ENCODE peak calls at places on chromosomes 2 and 18, in five cellular contexts. One of them, this sample, is unnamed.

GRCh38 chr2:175935289-175936181 is 66.5 kb downstream of the LNPK start:
- DNase-seq in HepG2: no peak
- DNase-seq in HCT116: no peak
- DNase-seq in GM12878: no peak
- DNase-seq in K562: no peak
- DNase-seq in this sample: no peak

GRCh38 chr2:24972315-24972958 is 682 bp upstream of the DNAJC27 start:
- DNase-seq in HCT116: peak
- DNase-seq in GM12878: peak
- DNase-seq in HepG2: peak
- DNase-seq in K562: no peak
- DNase-seq in this sample: no peak

GRCh38 chr2:23526114-23526513 is 141.1 kb downstream of the KLHL29 start:
- DNase-seq in HCT116: no peak
- DNase-seq in K562: no peak
- DNase-seq in GM12878: no peak
- DNase-seq in HepG2: no peak
- DNase-seq in this sample: no peak

GRCh38 chr2:96205888-96206287 is 2.7 kb downstream of the STARD7 start:
- DNase-seq in GM12878: no peak
- DNase-seq in HCT116: no peak
- DNase-seq in K562: no peak
- DNase-seq in HepG2: no peak
- DNase-seq in this sample: no peak

GRCh38 chr2:168538534-168538933 is 82.5 kb downstream of the CERS6 start:
- DNase-seq in HCT116: no peak
- DNase-seq in GM12878: no peak
- DNase-seq in K562: no peak
- DNase-seq in HepG2: no peak
- DNase-seq in this sample: no peak

GRCh38 chr2:230798769-230799399 is 65.9 kb upstream of the ITM2C start:
- DNase-seq in GM12878: no peak
- DNase-seq in K562: peak
- DNase-seq in HepG2: peak
- DNase-seq in HCT116: no peak
- DNase-seq in this sample: no peak

GRCh38 chr18:66226782-66227181 is 377.1 kb downstream of the CDH19 start:
- DNase-seq in GM12878: no peak
- DNase-seq in HepG2: no peak
- DNase-seq in K562: no peak
- DNase-seq in HCT116: no peak
- DNase-seq in this sample: no peak

GRCh38 chr18:48820483-48821250 is 130.1 kb downstream of the SMAD7 start:
- DNase-seq in HepG2: no peak
- DNase-seq in HCT116: no peak
- DNase-seq in GM12878: peak
- DNase-seq in K562: no peak
- DNase-seq in this sample: peak

GRCh38 chr2:175929850-175930249 is 72.2 kb downstream of the LNPK start:
- DNase-seq in K562: no peak
- DNase-seq in HCT116: no peak
- DNase-seq in GM12878: no peak
- DNase-seq in HepG2: no peak
- DNase-seq in this sample: no peak

GRCh38 chr2:182117203-182117602 is 131.6 kb downstream of the PPP1R1C start:
- DNase-seq in HepG2: no peak
- DNase-seq in K562: no peak
- DNase-seq in HCT116: no peak
- DNase-seq in GM12878: no peak
- DNase-seq in this sample: no peak

GRCh38 chr2:133271105-133271504 is 297.2 kb downstream of the NCKAP5 start:
- DNase-seq in HepG2: no peak
- DNase-seq in HCT116: no peak
- DNase-seq in GM12878: no peak
- DNase-seq in K562: no peak
- DNase-seq in this sample: no peak

GRCh38 chr18:54612237-54612636 is 21.2 kb downstream of the DYNAP start:
- DNase-seq in K562: no peak
- DNase-seq in GM12878: no peak
- DNase-seq in HCT116: no peak
- DNase-seq in HepG2: no peak
- DNase-seq in this sample: no peak

GRCh38 chr2:230418341-230419016 is 2.5 kb downstream of the SP100 start:
- DNase-seq in K562: peak
- DNase-seq in HepG2: no peak
- DNase-seq in GM12878: no peak
- DNase-seq in HCT116: no peak
- DNase-seq in this sample: no peak

GRCh38 chr2:196617430-196617829 is 22.1 kb upstream of the CCDC150 start:
- DNase-seq in HCT116: no peak
- DNase-seq in HepG2: no peak
- DNase-seq in K562: no peak
- DNase-seq in GM12878: no peak
- DNase-seq in this sample: no peak

GRCh38 chr18:76935722-76936337 is 113.5 kb downstream of the ZNF236 start:
- DNase-seq in K562: no peak
- DNase-seq in GM12878: no peak
- DNase-seq in HCT116: no peak
- DNase-seq in HepG2: no peak
- DNase-seq in this sample: no peak

GRCh38 chr2:108612514-108613183 is 78.4 kb downstream of the LIMS1 start:
- DNase-seq in K562: peak
- DNase-seq in HepG2: no peak
- DNase-seq in HCT116: no peak
- DNase-seq in GM12878: peak
- DNase-seq in this sample: no peak

GRCh38 chr18:51731070-51731469 is 533.6 kb upstream of the MEX3C start:
- DNase-seq in GM12878: no peak
- DNase-seq in K562: no peak
- DNase-seq in HepG2: no peak
- DNase-seq in HCT116: no peak
- DNase-seq in this sample: no peak

GRCh38 chr2:6800553-6800952 is 65.2 kb downstream of the CMPK2 start:
- DNase-seq in HepG2: peak
- DNase-seq in HCT116: no peak
- DNase-seq in GM12878: no peak
- DNase-seq in K562: no peak
- DNase-seq in this sample: no peak

GRCh38 chr2:70957838-70958237 is 20.6 kb upstream of the ANKRD53 start:
- DNase-seq in HCT116: no peak
- DNase-seq in HepG2: no peak
- DNase-seq in GM12878: no peak
- DNase-seq in K562: no peak
- DNase-seq in this sample: no peak

GRCh38 chr2:232789067-232789466 is 12.7 kb upstream of the KCNJ13 start:
- DNase-seq in HCT116: no peak
- DNase-seq in GM12878: no peak
- DNase-seq in K562: no peak
- DNase-seq in HepG2: no peak
- DNase-seq in this sample: no peak
- TF ChIP-seq ATF3 in HCT116: no peak
- TF ChIP-seq ATF3 in GM12878: no peak
- TF ChIP-seq ATF3 in K562: no peak
- TF ChIP-seq ATF3 in HepG2: no peak
- TF ChIP-seq ATF3 in this sample: no peak

GRCh38 chr18:63119647-63120046 is 199.9 kb downstream of the BCL2 start:
- DNase-seq in K562: no peak
- DNase-seq in HepG2: peak
- DNase-seq in HCT116: peak
- DNase-seq in GM12878: no peak
- DNase-seq in this sample: peak
- TF ChIP-seq ATF3 in K562: no peak
- TF ChIP-seq ATF3 in HepG2: no peak
- TF ChIP-seq ATF3 in HCT116: no peak
- TF ChIP-seq ATF3 in GM12878: no peak
- TF ChIP-seq ATF3 in this sample: no peak

DNA sequence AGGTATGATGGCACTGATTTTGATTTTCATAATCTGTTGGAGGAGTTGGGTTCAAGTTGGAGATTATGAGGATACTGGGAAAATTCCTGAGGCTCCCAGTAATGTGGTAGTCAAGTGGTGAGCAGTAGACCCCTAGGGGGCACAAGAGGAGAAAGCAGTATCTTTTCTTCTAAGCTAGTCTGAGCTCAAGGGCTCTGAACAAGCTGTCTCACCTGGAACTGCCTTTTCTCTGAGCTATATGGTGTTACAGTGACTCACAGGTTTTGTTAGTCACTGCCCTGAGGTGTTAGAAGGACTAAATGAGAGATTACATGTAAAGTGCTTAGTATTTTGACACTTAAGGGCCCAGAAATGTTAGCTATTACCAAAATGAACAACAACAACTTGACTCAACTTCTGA is 42.2 kb downstream of the CD302 start:
- DNase-seq in K562: peak
- DNase-seq in GM12878: no peak
- DNase-seq in HCT116: peak
- DNase-seq in HepG2: peak
- DNase-seq in this sample: no peak
- TF ChIP-seq ATF3 in K562: no peak
- TF ChIP-seq ATF3 in GM12878: no peak
- TF ChIP-seq ATF3 in HCT116: no peak
- TF ChIP-seq ATF3 in HepG2: no peak
- TF ChIP-seq ATF3 in this sample: no peak

GRCh38 chr2:159146930-159147666 is 139.4 kb downstream of the WDSUB1 start:
- DNase-seq in K562: no peak
- DNase-seq in HepG2: no peak
- DNase-seq in HCT116: peak
- DNase-seq in GM12878: no peak
- DNase-seq in this sample: no peak
- TF ChIP-seq ATF3 in K562: no peak
- TF ChIP-seq ATF3 in HepG2: no peak
- TF ChIP-seq ATF3 in HCT116: no peak
- TF ChIP-seq ATF3 in GM12878: no peak
- TF ChIP-seq ATF3 in this sample: no peak

GRCh38 chr18:44320619-44321460 is 359.8 kb upstream of the SETBP1 start:
- DNase-seq in HCT116: no peak
- DNase-seq in K562: no peak
- DNase-seq in HepG2: no peak
- DNase-seq in GM12878: no peak
- DNase-seq in this sample: peak
- TF ChIP-seq ATF3 in HCT116: no peak
- TF ChIP-seq ATF3 in K562: no peak
- TF ChIP-seq ATF3 in HepG2: no peak
- TF ChIP-seq ATF3 in GM12878: no peak
- TF ChIP-seq ATF3 in this sample: no peak